ENCODE peak calls at places on chromosomes 13 and 19, in eight cellular contexts. S, M, J, Z, Q, C, A and B are unnamed samples.
A peak's percentile ranks its signal among the peaks of the same experiment; 100 is the strongest.

GRCh38 chr13:87087741-87088140 is 583.4 kb upstream of the SLITRK5 start:
- DNase-seq in Q (no peak), C (no peak), S (no peak), A (no peak), Z (no peak), J (no peak), M (no peak), B (no peak)

GRCh38 chr13:67620665-67621064 is 390.5 kb upstream of the PCDH9 start:
- DNase-seq in C (no peak), S (no peak), M (no peak), Q (no peak), Z (no peak), A (no peak), J (no peak), B (no peak)

GRCh38 chr13:78978381-78978998 is 319.5 kb upstream of the OBI1 start:
- DNase-seq in C (peak; percentile 76), M (peak; percentile 66), A (peak; percentile 34), Q (peak; percentile 78), Z (peak; percentile 76), J (peak; percentile 68), S (peak; percentile 48), B (peak; percentile 65)

GRCh38 chr19:27672309-27673047 is 1540.5 kb downstream of the UQCRFS1 start:
- DNase-seq in J (no peak), A (no peak), M (no peak), C (no peak), Q (peak; percentile 88), S (no peak), Z (no peak), B (no peak)

GRCh38 chr13:26965976-26966375 is 205.4 kb upstream of the GPR12 start:
- DNase-seq in Q (no peak), S (no peak), A (no peak), Z (no peak), J (no peak), M (no peak), C (peak; percentile 51), B (no peak)

GRCh38 chr19:33317522-33317921 is 15.2 kb upstream of the CEBPA start:
- DNase-seq in C (no peak), Z (no peak), A (no peak), Q (no peak), J (no peak), M (no peak), S (no peak), B (no peak)

GRCh38 chr13:93727301-93728141 is 500.9 kb downstream of the GPC6 start:
- DNase-seq in A (no peak), Q (no peak), M (no peak), J (peak; percentile 85), Z (no peak), S (no peak), C (no peak), B (no peak)

GRCh38 chr19:23673132-23673531 is 13.9 kb downstream of the ZNF675 start:
- DNase-seq in S (no peak), J (no peak), C (no peak), Z (no peak), M (peak; percentile 16), Q (peak; percentile 25), A (no peak), B (no peak)

GRCh38 chr13:108915634-108916497 is 286.5 kb downstream of the MYO16 start:
- DNase-seq in M (no peak), Q (peak; percentile 92), J (peak; percentile 86), C (peak; percentile 94), A (no peak), S (peak; percentile 91), Z (peak; percentile 62), B (no peak)

GRCh38 chr13:108911807-108912206 is 282.4 kb downstream of the MYO16 start:
- DNase-seq in C (no peak), J (peak; percentile 37), S (no peak), Q (no peak), A (no peak), Z (no peak), M (no peak), B (no peak)

GRCh38 chr13:108919036-108919907 is 289.9 kb downstream of the MYO16 start:
- DNase-seq in Q (no peak), Z (no peak), A (no peak), C (no peak), J (peak; percentile 80), M (no peak), S (no peak), B (no peak)

GRCh38 chr13:108917581-108917980 is 288.2 kb downstream of the MYO16 start:
- DNase-seq in C (no peak), Z (no peak), A (no peak), J (peak; percentile 75), S (no peak), M (no peak), Q (no peak), B (no peak)

DNA sequence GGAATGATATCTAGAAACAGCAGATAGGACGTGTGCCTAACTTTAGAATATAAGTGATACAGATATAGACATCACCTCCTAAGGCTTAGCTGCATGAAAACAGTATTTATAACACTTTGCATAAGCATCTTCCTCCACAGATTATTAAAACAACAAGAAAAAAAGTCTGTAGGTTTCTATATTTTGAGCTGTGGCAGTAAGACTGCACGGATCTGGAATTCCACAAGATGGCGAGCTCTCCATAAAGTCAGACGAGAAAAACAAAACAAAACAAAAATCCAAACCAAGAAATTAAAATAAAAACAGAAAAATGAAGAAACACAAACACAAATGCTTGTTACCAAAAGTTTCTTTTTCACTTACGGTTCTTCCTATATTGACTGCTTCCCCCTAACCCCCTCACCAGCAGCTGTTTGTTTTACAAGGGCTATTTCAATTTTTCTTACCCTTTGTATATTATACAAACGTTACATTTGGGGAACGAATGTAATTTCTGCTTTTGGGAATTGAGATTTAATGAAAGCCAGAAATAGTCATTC is 285.8 kb downstream of the MYO16 start:
- DNase-seq in A (peak; percentile 41), S (no peak), M (no peak), Q (peak; percentile 59), J (peak; percentile 31), C (peak; percentile 59), Z (peak; percentile 39), B (no peak)
- TF ChIP-seq EZH2phosphoT487 in A (no peak), S (no peak), M (no peak), Q (no peak), J (no peak), C (no peak), Z (no peak), B (no peak)

DNA sequence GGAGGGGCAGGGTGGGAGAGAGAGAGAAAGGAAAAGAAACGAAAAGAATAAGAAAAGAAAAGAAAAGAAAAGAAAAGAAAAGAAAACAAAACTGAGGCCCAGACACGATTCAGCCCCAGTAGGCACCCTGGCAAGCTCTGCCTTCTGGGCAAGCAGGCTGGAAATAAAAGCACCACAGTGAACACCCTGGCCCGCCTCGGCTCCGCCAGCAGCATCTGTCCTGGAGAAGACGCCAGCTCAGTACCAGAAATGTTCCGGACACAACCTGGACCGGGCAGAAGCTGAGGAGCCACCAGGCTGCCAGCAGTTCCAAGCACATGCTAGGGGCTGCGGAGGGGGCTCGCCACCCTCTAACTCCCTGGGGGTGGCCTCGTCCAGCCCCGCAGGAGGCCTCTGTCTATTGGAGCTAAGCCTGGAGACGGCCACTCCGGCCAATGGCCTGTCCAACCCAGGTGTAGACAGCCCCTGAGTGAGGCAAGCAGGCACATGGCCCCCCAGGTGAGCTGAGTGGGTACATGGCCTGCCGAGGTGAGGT is 11.4 kb upstream of the CPAMD8 start:
- DNase-seq in M (no peak), A (no peak), S (no peak), C (no peak), J (no peak), Q (no peak), Z (no peak), B (no peak)
- H3K4me3 ChIP-seq in M (no peak overlapping the region), A (no peak overlapping the region), S (no peak overlapping the region), C (no peak overlapping the region), J (no peak overlapping the region), Q (no peak overlapping the region), Z (no peak overlapping the region), B (no peak overlapping the region)

GRCh38 chr13:97751477-97751876 is 202.0 kb upstream of the IPO5 start:
- DNase-seq in Q (no peak), M (no peak), Z (no peak), S (no peak), A (no peak), C (no peak), J (no peak), B (no peak)

GRCh38 chr13:97757807-97758206 is 195.7 kb upstream of the IPO5 start:
- DNase-seq in C (no peak), Z (no peak), S (no peak), A (no peak), M (no peak), J (no peak), Q (no peak), B (no peak)

GRCh38 chr13:97753269-97753668 is 200.2 kb upstream of the IPO5 start:
- DNase-seq in Z (peak; percentile 8), M (no peak), J (no peak), Q (no peak), A (no peak), C (no peak), S (no peak), B (no peak)

GRCh38 chr13:97758317-97758716 is 195.2 kb upstream of the IPO5 start:
- DNase-seq in A (no peak), C (no peak), Z (no peak), J (no peak), Q (no peak), S (no peak), M (no peak), B (no peak)

GRCh38 chr13:97753942-97754670 is 199.4 kb upstream of the IPO5 start:
- DNase-seq in S (no peak), J (no peak), Q (no peak), C (no peak), A (no peak), M (no peak), Z (peak; percentile 74), B (peak; percentile 31)
- TF ChIP-seq CTCF in S (peak; percentile 55), J (no peak), Q (no peak), C (no peak), A (peak; percentile 24), M (peak; percentile 36), Z (peak; percentile 91), B (peak; percentile 50)

GRCh38 chr13:40148742-40149141 is 493.3 kb downstream of the COG6 start:
- DNase-seq in C (no peak), J (no peak), Z (no peak), S (no peak), A (no peak), Q (no peak), M (no peak), B (no peak)

GRCh38 chr13:40149611-40150283 is 494.3 kb downstream of the COG6 start:
- DNase-seq in M (no peak), S (no peak), C (peak; percentile 54), J (peak; percentile 48), Z (no peak), A (no peak), Q (no peak), B (no peak)

GRCh38 chr13:40146586-40147240 is 491.3 kb downstream of the COG6 start:
- DNase-seq in M (peak; percentile 47), Z (no peak), C (no peak), Q (no peak), S (no peak), A (peak; percentile 21), J (no peak), B (no peak)

GRCh38 chr13:40146063-40146462 is 490.6 kb downstream of the COG6 start:
- DNase-seq in Z (peak; percentile 59), M (peak; percentile 24), A (no peak), C (no peak), Q (no peak), J (no peak), S (no peak), B (peak; percentile 26)

DNA sequence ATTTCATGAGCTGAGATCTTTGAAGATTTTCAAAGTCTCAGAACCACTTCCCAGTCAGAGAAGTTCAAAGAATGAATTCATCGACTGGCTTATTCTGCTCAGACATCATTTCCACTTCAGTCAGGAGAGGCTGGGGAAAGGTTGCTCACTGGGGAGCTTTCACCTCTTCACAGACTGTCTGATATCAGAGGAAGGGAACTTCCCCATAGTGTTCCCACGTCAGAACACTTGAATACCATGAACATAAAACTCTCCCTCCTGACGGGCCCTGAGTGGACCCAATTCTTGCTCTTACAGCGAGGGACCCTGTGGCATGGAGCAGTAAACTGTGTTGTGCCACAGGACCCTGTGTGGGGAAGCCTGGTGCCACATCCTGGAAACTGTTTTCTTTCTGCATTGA is 492.6 kb downstream of the COG6 start:
- DNase-seq in S (no peak), A (no peak), Q (no peak), J (no peak), C (no peak), M (no peak), Z (no peak), B (no peak)
- TF ChIP-seq EZH2phosphoT487 in S (no peak), A (no peak), Q (no peak), J (no peak), C (no peak), M (no peak), Z (no peak), B (no peak)